ENCODE peak calls at places on chromosomes 6 and 20, in five cellular contexts. C, P, J, F and M are unnamed samples.
A peak's percentile ranks its signal among the peaks of the same experiment; 100 is the strongest.

GRCh38 chr6:1392813-1393640 is 3.7 kb downstream of the FOXF2 start:
- DNase-seq in C (no peak), P (no peak), J (no peak), F (no peak), M (no peak)

GRCh38 chr6:105372862-105373182 is 30.1 kb downstream of the PREP start:
- DNase-seq in C (no peak), P (no peak), J (no peak), F (peak; percentile 65), M (no peak)

GRCh38 chr20:51275816-51276215 is 252.9 kb upstream of the KCNG1 start:
- DNase-seq in C (no peak), P (no peak), J (no peak), F (no peak), M (no peak)

GRCh38 chr6:84738996-84739865 is 25.2 kb downstream of the TBX18 start:
- DNase-seq in C (no peak), P (no peak), J (no peak), F (no peak), M (no peak)

GRCh38 chr6:71394001-71394432 is 105.4 kb downstream of the OGFRL1 start:
- DNase-seq in C (peak; percentile 44), P (peak; percentile 60), J (no peak), F (no peak), M (no peak)

GRCh38 chr6:111258615-111259088 is 171.3 kb downstream of the SLC16A10 start:
- DNase-seq in C (no peak), P (no peak), J (no peak), F (no peak), M (no peak)

GRCh38 chr20:45343445-45343866 is 4.8 kb downstream of the SDC4 start:
- DNase-seq in C (peak; percentile 85), P (peak; percentile 91), J (peak; percentile 67), F (peak; percentile 76), M (no peak)

GRCh38 chr6:113647158-113647889 is 209.8 kb upstream of the MARCKS start:
- DNase-seq in C (no peak), P (no peak), J (no peak), F (no peak), M (no peak)

GRCh38 chr20:64064145-64064698 is 1.2 kb downstream of the TCEA2 start:
- DNase-seq in C (no peak), P (no peak), J (no peak), F (peak; percentile 67), M (no peak)

GRCh38 chr6:82013561-82014275 is 233.8 kb downstream of the IBTK start:
- DNase-seq in C (no peak), P (no peak), J (no peak), F (no peak), M (peak; percentile 10)

GRCh38 chr6:124190256-124190655 is 386.6 kb downstream of the NKAIN2 start:
- DNase-seq in C (no peak), P (peak; percentile 53), J (no peak), F (no peak), M (no peak)

GRCh38 chr6:36442083-36442670 is 477 bp downstream of the PXT1 start:
- DNase-seq in C (no peak), P (no peak), J (no peak), F (peak; percentile 10), M (no peak)

GRCh38 chr6:140271759-140272377 is 897.4 kb upstream of the CITED2 start:
- DNase-seq in C (no peak), P (peak; percentile 87), J (no peak), F (no peak), M (no peak)